ENCODE peak calls at places on chromosome 6, in seven cellular contexts. I, W, U, H, F, D and A are unnamed samples. For H3K4me1, the result is how much of the 10 kb centered on the place peaks cover.

GRCh38 chr6:118709859-118710350 is 58.5 kb upstream of the CEP85L start:
- DNase-seq in U (peak), H (no peak), W (peak), F (peak), I (peak), D (peak), A (peak)

GRCh38 chr6:161303628-161304340 is 29.9 kb upstream of the AGPAT4 start:
- DNase-seq in W (no peak), D (no peak), I (peak), U (no peak), H (no peak), F (peak), A (peak)

GRCh38 chr6:116096979-116097816 is 3.5 kb upstream of the NT5DC1 start:
- DNase-seq in I (peak), H (no peak), U (peak), F (no peak), D (no peak), W (no peak), A (peak)

GRCh38 chr6:14231071-14231483 is 113.5 kb downstream of the CD83 start:
- DNase-seq in W (no peak), I (no peak), F (no peak), H (no peak), D (no peak), U (no peak), A (no peak)

GRCh38 chr6:75431379-75431778 is 62.2 kb downstream of the FILIP1 start:
- DNase-seq in F (peak), W (peak), H (no peak), I (peak), D (no peak), U (peak), A (no peak)

GRCh38 chr6:113340371-113340770 is 516.8 kb upstream of the MARCKS start:
- DNase-seq in D (no peak), I (no peak), F (no peak), U (no peak), W (no peak), H (no peak), A (no peak)

GRCh38 chr6:43981363-43981990 is 145.8 kb downstream of the MRPL14 start:
- DNase-seq in W (no peak), H (no peak), I (no peak), F (no peak), U (no peak), D (no peak), A (no peak)

GRCh38 chr6:9095671-9096260 is 660.4 kb upstream of the SLC35B3 start:
- DNase-seq in D (no peak), I (no peak), W (no peak), U (no peak), H (no peak), F (no peak), A (no peak)

GRCh38 chr6:160357088-160357487 is 8.9 kb downstream of the SLC22A3 start:
- DNase-seq in D (no peak), W (no peak), F (no peak), U (no peak), H (no peak), I (no peak), A (no peak)

GRCh38 chr6:118280210-118280609 is 267.9 kb upstream of the PLN start:
- DNase-seq in H (no peak), D (no peak), F (peak), I (peak), U (peak), W (no peak), A (no peak)

GRCh38 chr6:25302677-25303128 is 23.5 kb downstream of the CARMIL1 start:
- DNase-seq in U (peak), I (peak), D (no peak), F (peak), W (no peak), H (no peak), A (peak)

GRCh38 chr6:138691595-138692057 is 81.9 kb upstream of the CCDC28A start:
- DNase-seq in F (peak), W (no peak), D (peak), H (no peak), I (peak), U (peak), A (peak)

GRCh38 chr6:89989742-89990141 is 95.5 kb downstream of the GJA10 start:
- DNase-seq in H (no peak), W (no peak), D (peak), I (peak), F (no peak), U (peak), A (peak)

GRCh38 chr6:91634791-91635190 is 1047.9 kb upstream of the MAP3K7 start:
- DNase-seq in H (no peak), U (peak), I (no peak), F (peak), W (no peak), D (peak), A (no peak)

GRCh38 chr6:168333039-168333438 is 13.5 kb upstream of the DACT2 start:
- DNase-seq in F (no peak), H (no peak), D (peak), I (no peak), U (no peak), W (peak), A (no peak)

GRCh38 chr6:31732029-31732428 is 2.9 kb upstream of the DDAH2 start:
- DNase-seq in H (no peak), U (no peak), W (no peak), D (no peak), I (no peak), F (no peak), A (no peak)

GRCh38 chr6:12182676-12183075 is 107.5 kb upstream of the EDN1 start:
- DNase-seq in H (no peak), F (peak), D (no peak), I (peak), W (no peak), U (peak), A (no peak)

GRCh38 chr6:47098570-47098993 is 56.5 kb upstream of the ADGRF1 start:
- DNase-seq in U (peak), W (no peak), F (peak), D (no peak), H (no peak), I (peak), A (peak)

GRCh38 chr6:33656844-33657243 is 35.7 kb downstream of the ITPR3 start:
- DNase-seq in H (no peak), U (no peak), D (no peak), F (no peak), I (no peak), W (no peak), A (no peak)

GRCh38 chr6:138035070-138035469 is 72.1 kb downstream of the PERP start:
- DNase-seq in U (no peak), H (no peak), F (peak), I (no peak), D (no peak), W (no peak), A (no peak)

GRCh38 chr6:52553719-52554118 is 23.1 kb downstream of the TRAM2 start:
- DNase-seq in D (no peak), I (no peak), U (no peak), F (no peak), W (no peak), H (no peak), A (no peak)

GRCh38 chr6:2688416-2689064 is 62.2 kb downstream of the MYLK4 start:
- DNase-seq in W (peak), F (peak), D (no peak), U (peak), I (peak), H (no peak), A (peak)

GRCh38 chr6:5986847-5987246 is 19.9 kb downstream of the NRN1 start:
- DNase-seq in I (no peak), U (no peak), H (no peak), W (no peak), D (no peak), F (no peak), A (no peak)

GRCh38 chr6:47200536-47201334 is 109.0 kb downstream of the TNFRSF21 start:
- DNase-seq in H (no peak), I (no peak), D (no peak), F (peak), U (peak), W (no peak), A (no peak)

DNA sequence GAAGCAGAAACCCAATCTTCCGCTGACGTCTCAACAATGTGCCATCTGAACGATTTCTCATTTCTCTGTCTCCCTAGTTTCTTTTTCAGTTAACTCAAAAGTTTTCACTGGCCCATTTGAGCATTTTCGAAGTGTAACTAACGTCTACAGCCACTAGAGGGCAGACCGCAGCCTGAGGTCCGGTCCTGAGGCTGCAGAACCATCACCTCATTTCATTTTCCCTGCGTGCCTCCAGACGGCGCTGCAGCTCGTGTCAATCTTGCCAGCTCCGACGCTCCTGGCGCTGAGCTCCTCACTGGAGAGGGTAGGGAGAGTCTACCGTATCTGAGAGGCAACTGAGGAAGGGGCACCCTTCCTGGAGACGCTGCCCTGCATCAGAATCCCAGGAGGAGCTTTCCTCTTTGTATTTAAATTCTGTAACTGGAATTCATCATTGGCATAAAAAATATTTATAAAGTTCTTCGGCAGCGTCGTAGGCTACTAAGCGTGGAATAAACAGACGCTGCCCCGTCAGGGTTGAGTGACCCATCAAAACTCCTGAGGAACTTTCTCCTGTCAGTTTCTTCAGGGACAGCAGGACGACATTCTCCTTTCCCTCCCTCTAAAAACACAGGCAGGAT is 28.5 kb upstream of the DTNBP1 start:
- DNase-seq in D (peak), W (peak), H (peak), U (peak), F (peak), I (peak), A (peak)
- H3K4me3 ChIP-seq in D (no peak), W (no peak), H (no peak), U (no peak), F (no peak), I (no peak), A (peak)

DNA sequence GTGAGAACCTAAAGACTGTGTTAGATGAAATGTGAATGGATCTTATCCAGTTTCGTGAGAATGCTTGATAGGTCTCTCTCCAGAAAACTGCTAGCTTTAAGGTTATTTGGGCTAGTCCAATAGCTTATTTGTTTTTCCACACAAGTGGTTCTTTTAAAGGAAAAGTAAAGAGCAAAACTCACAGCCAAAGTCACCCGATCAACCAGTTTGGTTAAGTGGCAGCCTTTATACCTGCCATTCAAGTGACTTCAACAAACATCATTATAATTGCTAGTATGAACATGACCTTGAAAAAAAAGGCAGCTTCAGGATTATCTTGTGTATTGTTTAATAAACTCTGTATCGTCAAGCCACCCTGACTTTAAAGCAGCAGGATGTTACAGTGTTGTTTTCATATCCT is 253.5 kb downstream of the EPHA7 start:
- DNase-seq in W (no peak), F (no peak), U (no peak), H (no peak), D (no peak), I (no peak), A (no peak)
- H3K9ac ChIP-seq in W (no peak), F (no peak), U (no peak), H (no peak), D (no peak), I (no peak), A (no peak)

GRCh38 chr6:85452441-85452881 is 2.6 kb downstream of the NT5E start:
- DNase-seq in D (no peak), F (no peak), I (peak), H (no peak), U (peak), W (no peak), A (peak)

GRCh38 chr6:85449818-85450577 is at the start of gene NT5E:
- DNase-seq in I (peak), U (peak), W (no peak), D (peak), F (peak), H (no peak), A (peak)

GRCh38 chr6:85449388-85449817 is 480 bp upstream of the NT5E start:
- DNase-seq in D (peak), W (no peak), F (peak), H (no peak), I (peak), U (peak), A (peak)

GRCh38 chr6:85451586-85452306 is 1.9 kb downstream of the NT5E start:
- DNase-seq in D (no peak), I (no peak), U (peak), F (no peak), W (no peak), H (no peak), A (peak)

GRCh38 chr6:85450578-85450884 is 648 bp downstream of the NT5E start:
- DNase-seq in W (no peak), H (no peak), D (no peak), I (no peak), F (no peak), U (peak), A (no peak)
- H3K4me1 ChIP-seq in W (under half), H (under half), D (under half), I (under half), F (under half), U (under half), A (under half)

GRCh38 chr6:85004283-85005010 is 240.0 kb upstream of the TBX18 start:
- DNase-seq in W (no peak), D (no peak), F (no peak), H (no peak), U (no peak), I (no peak), A (no peak)

GRCh38 chr6:85008311-85009015 is 244.1 kb upstream of the TBX18 start:
- DNase-seq in U (peak), I (peak), W (no peak), H (no peak), F (no peak), D (peak), A (no peak)

GRCh38 chr6:85005494-85005893 is 241.1 kb upstream of the TBX18 start:
- DNase-seq in I (no peak), U (no peak), W (no peak), D (no peak), F (no peak), H (no peak), A (no peak)

GRCh38 chr6:85002847-85003246 is 238.4 kb upstream of the TBX18 start:
- DNase-seq in F (no peak), H (no peak), U (no peak), D (no peak), W (no peak), I (no peak), A (no peak)

DNA sequence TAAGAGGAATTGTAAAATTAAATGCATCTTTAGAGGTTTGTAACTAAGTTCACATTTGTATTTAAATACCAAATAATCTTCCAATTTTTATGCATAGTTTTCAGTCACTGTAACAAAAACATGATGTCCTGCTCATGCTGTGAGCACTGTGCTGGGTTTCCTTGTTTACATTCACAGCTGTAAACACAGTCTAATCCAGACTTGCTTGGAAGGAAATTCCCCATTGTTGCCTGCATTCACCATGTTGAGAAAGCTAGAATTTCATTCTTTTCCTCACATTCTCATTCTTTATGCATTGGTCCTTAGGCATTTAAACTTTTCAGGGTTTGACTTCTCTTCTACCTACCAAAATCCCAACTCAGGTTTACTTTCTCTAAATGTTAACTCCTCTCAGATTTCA is 242.0 kb upstream of the TBX18 start:
- DNase-seq in I (no peak), F (no peak), U (peak), D (peak), W (no peak), H (no peak), A (no peak)
- H3K4me3 ChIP-seq in I (no peak), F (no peak), U (no peak), D (no peak), W (no peak), H (no peak), A (no peak)

DNA sequence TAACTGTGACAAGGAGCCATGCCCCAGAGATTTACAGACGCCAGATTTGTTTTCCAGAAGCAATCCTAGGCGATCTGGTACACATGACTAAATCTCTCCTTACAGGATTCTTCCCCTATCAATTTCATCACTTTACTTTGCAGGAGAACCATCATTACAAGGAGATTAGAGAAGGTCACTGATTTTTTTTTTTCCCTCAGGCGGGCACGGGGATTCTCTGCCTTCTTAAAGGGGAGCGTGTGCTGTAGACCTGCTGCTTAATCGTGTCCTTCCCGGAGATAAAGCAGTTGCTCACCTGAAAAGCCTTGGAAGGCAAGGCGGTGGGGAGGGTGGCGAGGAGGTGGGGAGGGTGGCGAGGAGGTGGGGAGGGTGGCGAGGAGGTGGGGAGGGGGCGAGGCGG is 14.4 kb upstream of the MRAP2 start:
- DNase-seq in D (peak), U (no peak), W (no peak), F (no peak), I (no peak), H (no peak), A (no peak)
- H3K9ac ChIP-seq in D (no peak), U (no peak), W (no peak), F (no peak), I (no peak), H (no peak), A (no peak)